ENCODE peak calls at places on chromosomes 12 and 14, in seven cellular contexts. Z is body of pancreas, D is transverse colon, K is heart left ventricle, J is tibial nerve, S is upper lobe of left lung, Y is Peyer's patch. F is an unnamed sample.

GRCh38 chr12:87816186-87816585 is 213.0 kb downstream of the C12orf50 start:
- DNase-seq in Y (no peak), J (no peak), Z (no peak), K (no peak), S (no peak), D (no peak), F (no peak)

GRCh38 chr12:84911331-84912190 is 1.0 kb downstream of the SLC6A15 start:
- DNase-seq in Z (peak; percentile 24), S (peak; percentile 36), D (peak; percentile 22), J (no peak), K (no peak), Y (no peak), F (peak; percentile 37)

GRCh38 chr12:52243774-52244614 is 11.0 kb downstream of the KRT7 start:
- DNase-seq in K (peak; percentile 57), Y (peak; percentile 26), S (peak; percentile 93), D (peak; percentile 58), Z (peak; percentile 94), J (peak; percentile 58), F (peak; percentile 84)

GRCh38 chr12:100574262-100575074 is 984 bp downstream of the GAS2L3 start:
- DNase-seq in J (no peak), D (no peak), Z (no peak), Y (no peak), K (peak; percentile 30), S (no peak), F (no peak)

GRCh38 chr14:105013150-105013787 is 7.6 kb downstream of the CDCA4 start:
- DNase-seq in D (no peak), S (no peak), K (peak; percentile 39), Z (no peak), J (no peak), Y (no peak), F (no peak)

GRCh38 chr12:104870797-104871196 is 87.3 kb downstream of the SLC41A2 start:
- DNase-seq in Y (no peak), Z (no peak), K (no peak), S (no peak), J (no peak), D (no peak), F (no peak)

GRCh38 chr12:55760663-55761062 is 17.7 kb downstream of the GDF11 start:
- DNase-seq in J (no peak), S (no peak), Y (no peak), K (no peak), Z (no peak), D (no peak), F (no peak)

GRCh38 chr14:68619805-68620574 is 172.9 kb downstream of the ZFP36L1 start:
- DNase-seq in K (peak; percentile 73), Y (no peak), D (no peak), Z (no peak), S (no peak), J (no peak), F (no peak)

GRCh38 chr12:5784626-5785130 is 160.4 kb downstream of the ANO2 start:
- DNase-seq in Z (no peak), K (no peak), S (no peak), J (no peak), Y (no peak), D (no peak), F (no peak)

GRCh38 chr14:55847766-55848165 is 267.8 kb downstream of the KTN1 start:
- DNase-seq in S (no peak), J (no peak), Z (no peak), K (no peak), D (no peak), Y (no peak), F (no peak)

GRCh38 chr12:94732367-94732990 is 82.1 kb upstream of the TMCC3 start:
- DNase-seq in D (no peak), Z (no peak), J (no peak), S (no peak), K (no peak), Y (no peak), F (no peak)

GRCh38 chr12:115149685-115150378 is 465.9 kb upstream of the TBX3 start:
- DNase-seq in S (no peak), K (no peak), J (no peak), D (no peak), Y (no peak), Z (no peak), F (no peak)

GRCh38 chr12:111221296-111222026 is 147.4 kb downstream of the PHETA1 start:
- DNase-seq in Y (no peak), S (no peak), J (no peak), Z (no peak), D (no peak), K (no peak), F (no peak)

GRCh38 chr12:91272456-91273063 is 89.9 kb upstream of the DCN start:
- DNase-seq in Y (no peak), Z (peak; percentile 28), J (peak; percentile 86), D (peak; percentile 24), S (peak; percentile 24), K (peak; percentile 54), F (peak; percentile 76)

GRCh38 chr12:66962316-66962715 is 283.4 kb upstream of the GRIP1 start:
- DNase-seq in Z (no peak), J (no peak), K (no peak), Y (no peak), D (no peak), S (no peak), F (no peak)

GRCh38 chr12:91778938-91779400 is 366.7 kb downstream of the BTG1 start:
- DNase-seq in D (peak; percentile 35), Z (no peak), K (no peak), S (peak; percentile 20), Y (peak; percentile 29), J (no peak), F (peak; percentile 20)

GRCh38 chr14:89851031-89851430 is 103.5 kb downstream of the EFCAB11 start:
- DNase-seq in Y (no peak), J (no peak), D (no peak), K (no peak), Z (no peak), S (no peak), F (no peak)

GRCh38 chr12:21912318-21912717 is 28.9 kb downstream of the ABCC9 start:
- DNase-seq in Y (no peak), Z (no peak), J (no peak), K (no peak), S (no peak), D (no peak), F (no peak)

GRCh38 chr12:52518574-52519469 is 1.4 kb downstream of the KRT5 start:
- DNase-seq in S (no peak), J (no peak), Z (no peak), K (no peak), D (no peak), Y (peak; percentile 9), F (no peak)

GRCh38 chr14:74404435-74404834 is 21.6 kb downstream of the SYNDIG1L start:
- DNase-seq in K (no peak), J (no peak), D (no peak), Y (no peak), S (no peak), Z (no peak), F (no peak)

GRCh38 chr12:83826112-83826511 is 1086.5 kb downstream of the SLC6A15 start:
- DNase-seq in J (no peak), K (no peak), D (no peak), Z (peak; percentile 63), Y (no peak), S (no peak), F (no peak)

GRCh38 chr14:69815556-69815955 is 18.5 kb upstream of the SLC10A1 start:
- DNase-seq in J (no peak), D (no peak), Z (no peak), Y (no peak), S (no peak), K (no peak), F (no peak)

GRCh38 chr12:120902846-120903381 is 1.2 kb downstream of the SPPL3 start:
- DNase-seq in D (no peak), K (no peak), J (no peak), S (no peak), Z (no peak), Y (no peak), F (no peak)

GRCh38 chr12:26564391-26564790 is 268.6 kb downstream of the ITPR2 start:
- DNase-seq in D (no peak), J (no peak), K (no peak), S (no peak), Z (no peak), Y (no peak), F (no peak)

GRCh38 chr14:49767473-49768300 is at the start of gene KLHDC2:
- DNase-seq in Y (peak; percentile 86), J (peak; percentile 73), D (peak; percentile 92), S (peak; percentile 92), K (peak; percentile 91), Z (peak; percentile 92), F (peak; percentile 88)
- TF ChIP-seq POLR2A in Y (peak; percentile 95), J (peak; percentile 92), D (peak; percentile 77), S (peak; percentile 32), K (peak; percentile 81), Z (peak; percentile 90), F (peak; percentile 92)

DNA sequence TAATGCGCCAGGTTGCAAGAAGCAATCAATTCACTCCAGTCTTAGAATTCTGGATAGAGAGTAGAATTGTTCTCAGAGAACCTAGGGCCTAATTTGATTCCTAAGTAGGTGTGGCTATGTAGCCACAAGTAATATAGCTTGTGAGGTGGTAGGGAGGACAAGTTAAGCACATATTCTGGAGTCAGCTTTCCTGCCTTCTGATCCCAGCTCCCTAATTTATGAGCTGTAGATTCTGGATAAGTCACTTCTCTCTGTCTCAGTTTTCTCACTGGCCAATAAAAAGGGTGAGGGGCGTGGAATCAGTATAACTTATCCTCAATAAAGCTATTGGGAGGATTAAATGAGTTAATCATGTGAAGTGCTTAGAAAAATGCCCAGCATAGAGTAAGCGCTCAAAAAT is 3.0 kb upstream of the SNW1 start:
- DNase-seq in K (no peak), S (no peak), J (no peak), Z (no peak), Y (no peak), D (no peak), F (no peak)
- TF ChIP-seq POLR2A in K (no peak), S (no peak), J (no peak), Z (no peak), Y (no peak), D (no peak), F (no peak)

GRCh38 chr12:49507139-49507538 is 31.7 kb upstream of the KCNH3 start:
- DNase-seq in J (no peak), S (no peak), Z (no peak), K (no peak), D (no peak), Y (no peak), F (no peak)
- TF ChIP-seq POLR2A in J (no peak), S (no peak), Z (no peak), K (no peak), D (no peak), Y (no peak), F (no peak)

DNA sequence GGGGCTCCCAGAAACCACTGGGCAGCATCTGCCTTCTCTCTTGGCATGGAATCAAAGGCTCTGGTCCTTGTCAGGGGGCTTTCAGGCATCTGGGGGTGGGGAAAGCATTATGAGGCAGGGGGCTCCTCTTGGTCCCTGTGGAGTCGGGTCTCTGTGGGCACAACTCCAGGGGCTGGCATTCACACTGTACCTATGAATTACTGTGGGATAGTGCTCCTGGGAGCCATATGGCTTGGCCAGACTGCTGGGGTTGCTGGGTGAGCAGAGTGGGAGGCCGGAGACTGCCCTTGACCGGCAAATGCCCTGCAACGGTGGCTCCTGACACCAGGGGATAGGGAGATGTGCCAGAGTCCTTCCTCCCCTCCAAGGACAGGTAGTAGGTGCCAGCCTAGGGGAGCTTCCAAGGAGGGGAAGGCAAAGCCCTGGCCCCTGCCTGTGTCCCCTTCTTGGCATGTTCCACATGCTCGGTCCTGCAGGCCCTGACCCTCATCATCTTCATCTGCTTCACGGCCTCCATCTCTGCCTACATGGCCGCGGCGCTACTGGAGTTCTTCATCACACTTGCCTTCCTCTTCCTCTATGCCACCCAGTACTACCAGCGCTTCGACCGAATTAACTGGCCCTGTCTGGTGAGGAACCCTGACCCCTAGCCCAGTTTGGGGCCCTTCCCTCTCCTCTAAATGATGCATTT is 1.2 kb downstream of the CMTM5 start:
- DNase-seq in Z (no peak), Y (no peak), K (no peak), D (no peak), J (no peak), S (no peak), F (no peak)
- TF ChIP-seq POLR2A in Z (no peak), Y (no peak), K (no peak), D (no peak), J (no peak), S (no peak), F (no peak)

F was measured in uterus.